ENCODE peak calls at places on chromosomes 3 and 15, in ten cellular contexts. One of them, this sample, is unnamed.

GRCh38 chr3:87272718-87273337 is 3.6 kb downstream of the POU1F1 start:
- DNase-seq in left colon: no peak
- DNase-seq in AG04450: no peak
- DNase-seq in NCI-H2081: no peak
- DNase-seq in NB4: no peak
- DNase-seq in occipital lobe: no peak
- DNase-seq in body of pancreas: no peak
- DNase-seq in left ventricle myocardium superior: no peak
- DNase-seq in bronchial epithelial cell: no peak
- DNase-seq in GM04504: no peak
- DNase-seq in this sample: no peak

GRCh38 chr15:39139431-39140059 is 441.3 kb upstream of the THBS1 start:
- DNase-seq in left ventricle myocardium superior: no peak
- DNase-seq in bronchial epithelial cell: no peak
- DNase-seq in left colon: no peak
- DNase-seq in NB4: no peak
- DNase-seq in NCI-H2081: no peak
- DNase-seq in GM04504: no peak
- DNase-seq in AG04450: no peak
- DNase-seq in occipital lobe: no peak
- DNase-seq in body of pancreas: no peak
- DNase-seq in this sample: no peak

GRCh38 chr3:193946945-193947344 is 189.0 kb upstream of the HES1 start:
- DNase-seq in NB4: no peak
- DNase-seq in AG04450: no peak
- DNase-seq in GM04504: no peak
- DNase-seq in body of pancreas: no peak
- DNase-seq in left colon: no peak
- DNase-seq in bronchial epithelial cell: peak; percentile 69
- DNase-seq in left ventricle myocardium superior: no peak
- DNase-seq in occipital lobe: no peak
- DNase-seq in NCI-H2081: peak; percentile 67
- DNase-seq in this sample: no peak

GRCh38 chr3:60594025-60594424 is 657.2 kb downstream of the FHIT start:
- DNase-seq in NB4: no peak
- DNase-seq in left ventricle myocardium superior: peak; percentile 82
- DNase-seq in occipital lobe: no peak
- DNase-seq in GM04504: no peak
- DNase-seq in bronchial epithelial cell: peak; percentile 91
- DNase-seq in AG04450: peak; percentile 23
- DNase-seq in body of pancreas: peak; percentile 71
- DNase-seq in NCI-H2081: no peak
- DNase-seq in left colon: peak; percentile 32
- DNase-seq in this sample: peak; percentile 75

GRCh38 chr15:39587910-39588530 is 7.1 kb downstream of the THBS1 start:
- DNase-seq in left ventricle myocardium superior: no peak
- DNase-seq in body of pancreas: no peak
- DNase-seq in AG04450: no peak
- DNase-seq in occipital lobe: no peak
- DNase-seq in NB4: no peak
- DNase-seq in GM04504: peak; percentile 54
- DNase-seq in NCI-H2081: no peak
- DNase-seq in left colon: peak; percentile 51
- DNase-seq in bronchial epithelial cell: peak; percentile 10
- DNase-seq in this sample: no peak

GRCh38 chr3:126348308-126348920 is 8.8 kb downstream of the KLF15 start:
- DNase-seq in left ventricle myocardium superior: no peak
- DNase-seq in NB4: no peak
- DNase-seq in NCI-H2081: no peak
- DNase-seq in occipital lobe: no peak
- DNase-seq in AG04450: no peak
- DNase-seq in GM04504: no peak
- DNase-seq in body of pancreas: no peak
- DNase-seq in left colon: no peak
- DNase-seq in bronchial epithelial cell: no peak
- DNase-seq in this sample: no peak

GRCh38 chr15:71599404-71600225 is 210.7 kb upstream of the NR2E3 start:
- DNase-seq in left ventricle myocardium superior: peak; percentile 68
- DNase-seq in body of pancreas: peak; percentile 9
- DNase-seq in NCI-H2081: no peak
- DNase-seq in NB4: no peak
- DNase-seq in left colon: peak; percentile 9
- DNase-seq in AG04450: no peak
- DNase-seq in bronchial epithelial cell: no peak
- DNase-seq in GM04504: no peak
- DNase-seq in occipital lobe: no peak
- DNase-seq in this sample: no peak

GRCh38 chr15:35290301-35290721 is 205.2 kb upstream of the NANOGP8 start:
- DNase-seq in NCI-H2081: no peak
- DNase-seq in NB4: no peak
- DNase-seq in AG04450: no peak
- DNase-seq in left ventricle myocardium superior: no peak
- DNase-seq in bronchial epithelial cell: peak; percentile 66
- DNase-seq in GM04504: no peak
- DNase-seq in body of pancreas: no peak
- DNase-seq in left colon: no peak
- DNase-seq in occipital lobe: no peak
- DNase-seq in this sample: no peak

GRCh38 chr15:89680282-89680873 is 1.2 kb upstream of the PLIN1 start:
- DNase-seq in NB4: no peak
- DNase-seq in left ventricle myocardium superior: no peak
- DNase-seq in GM04504: peak; percentile 55
- DNase-seq in NCI-H2081: no peak
- DNase-seq in bronchial epithelial cell: peak; percentile 5
- DNase-seq in body of pancreas: peak; percentile 89
- DNase-seq in AG04450: no peak
- DNase-seq in occipital lobe: no peak
- DNase-seq in left colon: peak; percentile 61
- DNase-seq in this sample: no peak

GRCh38 chr15:88335074-88335473 is 78.5 kb upstream of the NTRK3 start:
- DNase-seq in left ventricle myocardium superior: no peak
- DNase-seq in AG04450: no peak
- DNase-seq in GM04504: no peak
- DNase-seq in left colon: no peak
- DNase-seq in NCI-H2081: no peak
- DNase-seq in occipital lobe: no peak
- DNase-seq in bronchial epithelial cell: no peak
- DNase-seq in NB4: no peak
- DNase-seq in body of pancreas: no peak
- DNase-seq in this sample: no peak

GRCh38 chr3:87082806-87083440 is 92.0 kb upstream of the VGLL3 start:
- DNase-seq in left ventricle myocardium superior: no peak
- DNase-seq in AG04450: peak; percentile 30
- DNase-seq in body of pancreas: no peak
- DNase-seq in left colon: no peak
- DNase-seq in NB4: peak; percentile 54
- DNase-seq in bronchial epithelial cell: peak; percentile 72
- DNase-seq in occipital lobe: no peak
- DNase-seq in NCI-H2081: peak; percentile 58
- DNase-seq in GM04504: peak; percentile 34
- DNase-seq in this sample: no peak

GRCh38 chr3:194837457-194838135 is 151.9 kb downstream of the FAM43A start:
- DNase-seq in NCI-H2081: no peak
- DNase-seq in left colon: no peak
- DNase-seq in body of pancreas: no peak
- DNase-seq in AG04450: no peak
- DNase-seq in bronchial epithelial cell: no peak
- DNase-seq in GM04504: no peak
- DNase-seq in left ventricle myocardium superior: no peak
- DNase-seq in NB4: no peak
- DNase-seq in occipital lobe: no peak
- DNase-seq in this sample: no peak

GRCh38 chr3:57110797-57111196 is 50.3 kb downstream of the SPATA12 start:
- DNase-seq in body of pancreas: no peak
- DNase-seq in AG04450: no peak
- DNase-seq in GM04504: no peak
- DNase-seq in NCI-H2081: peak; percentile 67
- DNase-seq in NB4: no peak
- DNase-seq in left colon: no peak
- DNase-seq in occipital lobe: no peak
- DNase-seq in bronchial epithelial cell: no peak
- DNase-seq in left ventricle myocardium superior: no peak
- DNase-seq in this sample: no peak

GRCh38 chr15:81304226-81304625 is 19.7 kb downstream of the STARD5 start:
- DNase-seq in left colon: no peak
- DNase-seq in NCI-H2081: no peak
- DNase-seq in NB4: peak; percentile 38
- DNase-seq in body of pancreas: no peak
- DNase-seq in left ventricle myocardium superior: peak; percentile 47
- DNase-seq in occipital lobe: no peak
- DNase-seq in GM04504: peak; percentile 56
- DNase-seq in bronchial epithelial cell: peak; percentile 82
- DNase-seq in AG04450: no peak
- DNase-seq in this sample: no peak

GRCh38 chr15:52678036-52678467 is 1.1 kb downstream of the ATOSA start:
- DNase-seq in left colon: peak; percentile 70
- DNase-seq in NCI-H2081: peak; percentile 70
- DNase-seq in GM04504: peak; percentile 38
- DNase-seq in occipital lobe: peak; percentile 42
- DNase-seq in body of pancreas: peak; percentile 83
- DNase-seq in AG04450: no peak
- DNase-seq in NB4: peak; percentile 80
- DNase-seq in left ventricle myocardium superior: peak; percentile 57
- DNase-seq in bronchial epithelial cell: peak; percentile 57
- DNase-seq in this sample: peak; percentile 77